ENCODE peak calls at places on chromosomes 13 and 19, in ten cellular contexts. C is IMR-90; F is activated CD4-positive, alpha-beta T cell treated with anti-CD3 and anti-CD28 coated beads, Interleukin-2, amount 50 U/mL, for 48 hours; H is coronary artery; X is HCT116; Q is C1 segment of cervical spinal cord; R is T-helper 1 cell; N is HS-5; Y is M059J; G is glutamatergic neuron. M is an unnamed sample.

GRCh38 chr13:102597029-102598015 is 536 bp downstream of the TPP2 start:
- DNase-seq in H (no peak), N (no peak), F (peak), C (peak), Y (peak), Q (peak), X (no peak), R (peak), G (peak), M (peak)

GRCh38 chr19:17942181-17942580 is 9.4 kb downstream of the CCDC124 start:
- DNase-seq in X (no peak), G (peak), F (no peak), H (no peak), R (no peak), Y (no peak), Q (no peak), C (no peak), N (no peak), M (no peak)

GRCh38 chr19:43337737-43338136 is 15.7 kb upstream of the CD177 start:
- DNase-seq in X (no peak), F (no peak), G (no peak), N (no peak), Q (no peak), C (no peak), R (no peak), H (no peak), Y (no peak), M (no peak)

GRCh38 chr13:76937416-76937815 is 10.9 kb upstream of the ACOD1 start:
- DNase-seq in C (peak), F (no peak), Y (peak), H (no peak), R (no peak), N (peak), G (no peak), X (peak), Q (no peak), M (peak)

GRCh38 chr19:310781-311496 is 19.7 kb upstream of the PLPP2 start:
- DNase-seq in G (no peak), Q (no peak), X (no peak), F (no peak), C (no peak), R (no peak), N (no peak), H (peak), Y (no peak), M (no peak)

GRCh38 chr13:99979453-99980200 is 2.0 kb upstream of the ZIC2 start:
- DNase-seq in F (peak), N (no peak), C (no peak), X (no peak), H (no peak), Y (peak), Q (no peak), G (peak), R (no peak), M (peak)

GRCh38 chr13:30796833-30797601 is 61.7 kb downstream of the ALOX5AP start:
- DNase-seq in Q (peak), R (no peak), Y (no peak), X (no peak), H (no peak), C (peak), F (peak), G (no peak), N (no peak), M (no peak)

GRCh38 chr13:51844862-51845573 is at the start of gene TMEM272:
- DNase-seq in Q (no peak), R (peak), H (no peak), X (peak), G (peak), C (peak), Y (peak), N (no peak), F (peak), M (peak)

GRCh38 chr13:97506511-97506910 is 72.5 kb downstream of the RAP2A start:
- DNase-seq in Q (no peak), F (no peak), N (no peak), G (no peak), C (peak), H (no peak), Y (no peak), X (no peak), R (no peak), M (peak)

GRCh38 chr19:35436477-35437141 is 11.4 kb upstream of the FFAR2 start:
- DNase-seq in Q (no peak), F (peak), R (no peak), Y (peak), X (no peak), C (no peak), H (no peak), G (no peak), N (peak), M (peak)

GRCh38 chr19:679418-680286 is 3.5 kb downstream of the FSTL3 start:
- DNase-seq in Y (peak), R (no peak), C (peak), X (no peak), G (peak), F (peak), H (peak), Q (no peak), N (no peak), M (peak)

GRCh38 chr13:93249259-93249917 is 22.8 kb downstream of the GPC6 start:
- DNase-seq in H (no peak), Y (peak), Q (no peak), R (no peak), X (no peak), F (no peak), N (peak), G (no peak), C (peak), M (peak)

GRCh38 chr19:54551950-54552912 is 21.4 kb upstream of the LILRA2 start:
- DNase-seq in G (no peak), Q (no peak), H (no peak), Y (no peak), R (no peak), X (no peak), N (no peak), F (no peak), C (no peak), M (no peak)

GRCh38 chr19:27971071-27971470 is 1241.9 kb downstream of the UQCRFS1 start:
- DNase-seq in N (no peak), G (no peak), R (no peak), Y (peak), F (no peak), C (no peak), X (no peak), Q (no peak), H (no peak), M (peak)

GRCh38 chr19:45498411-45499195 is at the start of gene PPM1N:
- DNase-seq in R (no peak), F (peak), X (no peak), C (peak), Q (no peak), G (peak), H (no peak), Y (no peak), N (no peak), M (peak)

GRCh38 chr19:6210721-6211600 is 68.8 kb downstream of the MLLT1 start:
- DNase-seq in Q (no peak), C (no peak), N (no peak), F (no peak), X (no peak), Y (no peak), H (no peak), G (no peak), R (no peak), M (no peak)

GRCh38 chr19:7395360-7395781 is 46.6 kb downstream of the ARHGEF18 start:
- DNase-seq in R (no peak), C (no peak), N (no peak), X (no peak), F (peak), H (no peak), Y (peak), Q (peak), G (peak), M (peak)

GRCh38 chr13:99399623-99399974 is 92.4 kb upstream of the GPR183 start:
- DNase-seq in Y (no peak), X (no peak), R (no peak), H (no peak), C (no peak), F (no peak), N (no peak), Q (no peak), G (no peak), M (no peak)

GRCh38 chr13:44904982-44905381 is 84.3 kb downstream of the NUFIP1 start:
- DNase-seq in H (peak), Q (no peak), R (no peak), C (peak), Y (peak), F (no peak), X (no peak), G (no peak), N (no peak), M (peak)

GRCh38 chr19:37981785-37982475 is 74.9 kb downstream of the SIPA1L3 start:
- DNase-seq in N (no peak), H (no peak), C (peak), X (no peak), Y (no peak), F (no peak), R (no peak), Q (no peak), G (no peak), M (no peak)

GRCh38 chr19:46015080-46015960 is 7.5 kb downstream of the PGLYRP1 start:
- DNase-seq in R (peak), X (no peak), G (peak), Q (peak), H (no peak), N (no peak), Y (peak), F (peak), C (no peak), M (peak)

GRCh38 chr13:32037471-32037870 is 5.9 kb downstream of the FRY start:
- DNase-seq in G (no peak), C (no peak), F (no peak), Y (no peak), Q (no peak), R (no peak), X (no peak), N (no peak), H (no peak), M (no peak)

GRCh38 chr19:17522988-17523872 is 11.8 kb downstream of the PGLS start:
- DNase-seq in H (no peak), X (no peak), N (no peak), F (peak), G (no peak), Y (no peak), R (no peak), Q (no peak), C (no peak), M (no peak)

GRCh38 chr19:38932425-38933179 is 1.9 kb downstream of the MRPS12 start:
- DNase-seq in F (peak), N (no peak), R (no peak), Y (no peak), C (peak), X (peak), G (no peak), H (no peak), Q (no peak), M (peak)

GRCh38 chr13:23799945-23800344 is 89.3 kb downstream of the MIPEP start:
- DNase-seq in F (no peak), X (no peak), N (no peak), Q (no peak), G (no peak), H (no peak), Y (no peak), R (no peak), C (peak), M (no peak)

GRCh38 chr19:54415901-54416621 is 797 bp downstream of the TTYH1 start:
- DNase-seq in C (no peak), Q (no peak), Y (no peak), N (no peak), H (no peak), G (no peak), F (no peak), X (no peak), R (no peak), M (no peak)

GRCh38 chr19:29672319-29672932 is 7.2 kb downstream of the PLEKHF1 start:
- DNase-seq in G (no peak), N (no peak), C (no peak), F (no peak), Q (no peak), X (no peak), Y (no peak), H (no peak), R (no peak), M (no peak)

GRCh38 chr19:45115809-45116615 is 23.0 kb downstream of the PPP1R37 start:
- DNase-seq in G (peak), F (no peak), N (no peak), X (no peak), H (no peak), R (no peak), Y (no peak), C (no peak), Q (no peak), M (no peak)

GRCh38 chr13:26941345-26942174 is 181.0 kb upstream of the GPR12 start:
- DNase-seq in X (no peak), N (no peak), Y (peak), Q (no peak), C (peak), H (no peak), R (no peak), G (no peak), F (peak), M (peak)

GRCh38 chr19:3065675-3066357 is 3.5 kb upstream of the TLE5 start:
- DNase-seq in R (no peak), C (no peak), X (no peak), N (no peak), F (no peak), Q (no peak), H (no peak), G (no peak), Y (no peak), M (no peak)

GRCh38 chr19:48497728-48498575 is 13.7 kb downstream of the LMTK3 start:
- DNase-seq in Q (no peak), H (no peak), C (no peak), N (no peak), R (no peak), Y (no peak), X (no peak), G (no peak), F (no peak), M (no peak)

GRCh38 chr19:50173144-50173543 is 10.1 kb upstream of the IZUMO2 start:
- DNase-seq in Y (peak), Q (no peak), H (no peak), G (no peak), N (no peak), C (no peak), F (no peak), R (no peak), X (no peak), M (no peak)

GRCh38 chr13:110294146-110294545 is 12.8 kb downstream of the COL4A1 start:
- DNase-seq in F (no peak), N (no peak), H (peak), Y (no peak), C (no peak), R (no peak), G (no peak), X (no peak), Q (no peak), M (no peak)

GRCh38 chr13:54091884-54092283 is 1063.3 kb downstream of the OLFM4 start:
- DNase-seq in H (no peak), Q (no peak), X (no peak), G (no peak), C (no peak), R (no peak), Y (no peak), F (no peak), N (no peak), M (no peak)

GRCh38 chr13:75566658-75567057 is 17.1 kb downstream of the UCHL3 start:
- DNase-seq in G (no peak), H (no peak), Y (peak), C (peak), R (no peak), Q (no peak), X (no peak), N (no peak), F (no peak), M (peak)

GRCh38 chr13:112869202-112870061 is 99.6 kb upstream of the MCF2L start:
- DNase-seq in H (peak), G (no peak), Y (no peak), Q (no peak), X (no peak), F (no peak), C (peak), N (no peak), R (no peak), M (no peak)

GRCh38 chr19:6221220-6221877 is 58.4 kb downstream of the MLLT1 start:
- DNase-seq in G (no peak), X (no peak), Y (no peak), C (no peak), Q (no peak), F (no peak), N (no peak), R (no peak), H (no peak), M (no peak)

GRCh38 chr19:3067549-3067948 is 5.3 kb upstream of the TLE5 start:
- DNase-seq in G (no peak), R (no peak), Y (no peak), F (no peak), N (no peak), Q (no peak), C (no peak), X (no peak), H (no peak), M (no peak)

M was measured in ELR.